ENCODE peak calls at places on chromosomes 13 and 19, in six cellular contexts. H, Q, J, N, V and Z are unnamed samples.

GRCh38 chr19:14496849-14497346 is 971 bp upstream of the GIPC1 start:
- DNase-seq in H (no peak), Q (no peak), J (no peak), N (no peak), V (no peak), Z (no peak)

GRCh38 chr13:47332149-47332548 is 435.3 kb upstream of the HTR2A start:
- DNase-seq in H (no peak), Q (peak), J (no peak), N (no peak), V (peak), Z (no peak)

GRCh38 chr13:34546841-34547240 is 395.2 kb upstream of the NBEA start:
- DNase-seq in H (no peak), Q (no peak), J (no peak), N (no peak), V (no peak), Z (no peak)

GRCh38 chr19:8352134-8352827 is 9.2 kb upstream of the KANK3 start:
- DNase-seq in H (no peak), Q (peak), J (peak), N (no peak), V (no peak), Z (peak)

GRCh38 chr13:50598338-50598737 is 245.2 kb downstream of the DLEU7 start:
- DNase-seq in H (no peak), Q (no peak), J (no peak), N (no peak), V (no peak), Z (no peak)

GRCh38 chr19:8323781-8324185 is 2.5 kb downstream of the RPS28 start:
- DNase-seq in H (no peak), Q (no peak), J (no peak), N (no peak), V (no peak), Z (no peak)

GRCh38 chr13:36778083-36778671 is 40.8 kb upstream of the RFXAP start:
- DNase-seq in H (no peak), Q (peak), J (peak), N (peak), V (peak), Z (peak)

GRCh38 chr19:53962887-53963435 is at the start of gene CACNG8:
- DNase-seq in H (no peak), Q (no peak), J (no peak), N (no peak), V (no peak), Z (no peak)

GRCh38 chr13:113544071-113544891 is 40.3 kb upstream of the TFDP1 start:
- DNase-seq in H (no peak), Q (no peak), J (no peak), N (no peak), V (no peak), Z (no peak)

GRCh38 chr13:91647361-91647970 is 249.0 kb downstream of the GPC5 start:
- DNase-seq in H (no peak), Q (peak), J (peak), N (no peak), V (no peak), Z (peak)

GRCh38 chr13:109336730-109337129 is 449.7 kb downstream of the IRS2 start:
- DNase-seq in H (no peak), Q (peak), J (no peak), N (peak), V (peak), Z (peak)

GRCh38 chr19:29680447-29680846 is 15.2 kb downstream of the PLEKHF1 start:
- DNase-seq in H (peak), Q (no peak), J (no peak), N (no peak), V (no peak), Z (no peak)

GRCh38 chr19:55391702-55392615 is 6.2 kb downstream of the RPL28 start:
- DNase-seq in H (no peak), Q (no peak), J (no peak), N (no peak), V (peak), Z (no peak)

GRCh38 chr13:58823701-58824100 is 1192.2 kb downstream of the PCDH17 start:
- DNase-seq in H (no peak), Q (no peak), J (no peak), N (no peak), V (no peak), Z (no peak)

GRCh38 chr19:17419154-17419490 is 725 bp upstream of the MVB12A start:
- DNase-seq in H (no peak), Q (no peak), J (no peak), N (no peak), V (no peak), Z (no peak)

GRCh38 chr19:6062274-6062673 is 48.0 kb downstream of the RFX2 start:
- DNase-seq in H (peak), Q (peak), J (no peak), N (no peak), V (peak), Z (no peak)

GRCh38 chr13:26979334-26979733 is 192.3 kb downstream of the USP12 start:
- DNase-seq in H (no peak), Q (no peak), J (no peak), N (no peak), V (no peak), Z (no peak)

GRCh38 chr19:14347999-14348889 is 33.0 kb upstream of the ADGRE5 start:
- DNase-seq in H (peak), Q (peak), J (peak), N (no peak), V (peak), Z (peak)

GRCh38 chr13:89852570-89852969 is 1494.9 kb upstream of the MIR17HG start:
- DNase-seq in H (no peak), Q (no peak), J (no peak), N (no peak), V (no peak), Z (no peak)

GRCh38 chr19:39318071-39318470 is 2.6 kb downstream of the LRFN1 start:
- DNase-seq in H (no peak), Q (no peak), J (no peak), N (no peak), V (no peak), Z (no peak)

GRCh38 chr19:7250951-7251350 is 43.3 kb downstream of the INSR start:
- DNase-seq in H (no peak), Q (no peak), J (no peak), N (no peak), V (no peak), Z (no peak)

GRCh38 chr13:52399708-52400107 is 6.3 kb downstream of the THSD1 start:
- DNase-seq in H (no peak), Q (peak), J (no peak), N (no peak), V (peak), Z (peak)

GRCh38 chr19:16868423-16869130 is 20.2 kb upstream of the F2RL3 start:
- DNase-seq in H (no peak), Q (no peak), J (no peak), N (no peak), V (no peak), Z (no peak)

GRCh38 chr13:29969286-29969685 is 118.9 kb upstream of the UBL3 start:
- DNase-seq in H (no peak), Q (peak), J (no peak), N (peak), V (peak), Z (no peak)

GRCh38 chr19:18128044-18128443 is 24.9 kb upstream of the PIK3R2 start:
- DNase-seq in H (no peak), Q (no peak), J (no peak), N (no peak), V (peak), Z (no peak)

GRCh38 chr13:101309014-101309619 is 107.2 kb downstream of the NALCN start:
- DNase-seq in H (no peak), Q (peak), J (no peak), N (peak), V (peak), Z (no peak)

GRCh38 chr13:27959976-27960361 is 9.1 kb downstream of the CDX2 start:
- DNase-seq in H (no peak), Q (no peak), J (no peak), N (no peak), V (no peak), Z (no peak)

GRCh38 chr13:33312150-33312908 is 26.8 kb upstream of the STARD13 start:
- DNase-seq in H (no peak), Q (peak), J (peak), N (no peak), V (peak), Z (peak)